ENCODE peak calls at places on chromosomes 7 and 10, in eight cellular contexts. One of them, this sample, is unnamed. For H3K4me1, the result is how much of the 10 kb centered on the place peaks cover.

GRCh38 chr7:88167223-88167622 is 52.6 kb downstream of the SRI start:
- DNase-seq in endothelial cell of umbilical vein: no peak
- DNase-seq in transverse colon: no peak
- DNase-seq in Panc1: no peak
- DNase-seq in spleen: no peak
- DNase-seq in K562: no peak
- DNase-seq in GM23338: no peak
- DNase-seq in sigmoid colon: no peak
- DNase-seq in this sample: no peak

GRCh38 chr10:89421018-89421476 is 6.7 kb downstream of the IFIT5 start:
- DNase-seq in endothelial cell of umbilical vein: no peak
- DNase-seq in transverse colon: no peak
- DNase-seq in Panc1: no peak
- DNase-seq in spleen: no peak
- DNase-seq in K562: no peak
- DNase-seq in GM23338: no peak
- DNase-seq in sigmoid colon: no peak
- DNase-seq in this sample: no peak

GRCh38 chr7:114432627-114433026 is 18.0 kb downstream of the FOXP2 start:
- DNase-seq in endothelial cell of umbilical vein: no peak
- DNase-seq in transverse colon: no peak
- DNase-seq in Panc1: no peak
- DNase-seq in spleen: no peak
- DNase-seq in K562: no peak
- DNase-seq in GM23338: no peak
- DNase-seq in sigmoid colon: no peak
- DNase-seq in this sample: no peak

GRCh38 chr10:3404381-3404780 is 231.8 kb upstream of the PITRM1 start:
- DNase-seq in endothelial cell of umbilical vein: no peak
- DNase-seq in transverse colon: no peak
- DNase-seq in Panc1: no peak
- DNase-seq in spleen: peak
- DNase-seq in K562: no peak
- DNase-seq in GM23338: no peak
- DNase-seq in sigmoid colon: no peak
- DNase-seq in this sample: no peak

GRCh38 chr10:52757777-52758176 is 14.8 kb downstream of the MBL2 start:
- DNase-seq in endothelial cell of umbilical vein: no peak
- DNase-seq in transverse colon: no peak
- DNase-seq in Panc1: no peak
- DNase-seq in spleen: no peak
- DNase-seq in K562: no peak
- DNase-seq in GM23338: no peak
- DNase-seq in sigmoid colon: no peak
- DNase-seq in this sample: no peak

GRCh38 chr7:47521041-47521795 is 60.7 kb downstream of the TNS3 start:
- DNase-seq in endothelial cell of umbilical vein: no peak
- DNase-seq in transverse colon: no peak
- DNase-seq in Panc1: no peak
- DNase-seq in spleen: peak
- DNase-seq in K562: no peak
- DNase-seq in GM23338: peak
- DNase-seq in sigmoid colon: no peak
- DNase-seq in this sample: no peak

GRCh38 chr7:81161459-81162075 is 242.7 kb upstream of the SEMA3C start:
- DNase-seq in endothelial cell of umbilical vein: no peak
- DNase-seq in transverse colon: no peak
- DNase-seq in Panc1: no peak
- DNase-seq in spleen: no peak
- DNase-seq in K562: peak
- DNase-seq in GM23338: no peak
- DNase-seq in sigmoid colon: peak
- DNase-seq in this sample: no peak

GRCh38 chr10:35025916-35026315 is 64.2 kb downstream of the CUL2 start:
- DNase-seq in endothelial cell of umbilical vein: no peak
- DNase-seq in transverse colon: no peak
- DNase-seq in Panc1: no peak
- DNase-seq in spleen: no peak
- DNase-seq in K562: no peak
- DNase-seq in GM23338: no peak
- DNase-seq in sigmoid colon: no peak
- DNase-seq in this sample: no peak

GRCh38 chr10:34815174-34816066 is at the start of gene PARD3:
- DNase-seq in endothelial cell of umbilical vein: peak
- DNase-seq in transverse colon: peak
- DNase-seq in Panc1: no peak
- DNase-seq in spleen: peak
- DNase-seq in K562: peak
- DNase-seq in GM23338: peak
- DNase-seq in sigmoid colon: peak
- DNase-seq in this sample: peak

GRCh38 chr7:1928555-1929348 is 258.7 kb downstream of the ELFN1 start:
- DNase-seq in endothelial cell of umbilical vein: no peak
- DNase-seq in transverse colon: peak
- DNase-seq in Panc1: no peak
- DNase-seq in spleen: peak
- DNase-seq in K562: no peak
- DNase-seq in GM23338: no peak
- DNase-seq in sigmoid colon: no peak
- DNase-seq in this sample: peak

GRCh38 chr7:20784311-20785210 is 2.1 kb downstream of the SP8 start:
- DNase-seq in endothelial cell of umbilical vein: peak
- DNase-seq in transverse colon: no peak
- DNase-seq in Panc1: no peak
- DNase-seq in spleen: no peak
- DNase-seq in K562: no peak
- DNase-seq in GM23338: peak
- DNase-seq in sigmoid colon: no peak
- DNase-seq in this sample: no peak

DNA sequence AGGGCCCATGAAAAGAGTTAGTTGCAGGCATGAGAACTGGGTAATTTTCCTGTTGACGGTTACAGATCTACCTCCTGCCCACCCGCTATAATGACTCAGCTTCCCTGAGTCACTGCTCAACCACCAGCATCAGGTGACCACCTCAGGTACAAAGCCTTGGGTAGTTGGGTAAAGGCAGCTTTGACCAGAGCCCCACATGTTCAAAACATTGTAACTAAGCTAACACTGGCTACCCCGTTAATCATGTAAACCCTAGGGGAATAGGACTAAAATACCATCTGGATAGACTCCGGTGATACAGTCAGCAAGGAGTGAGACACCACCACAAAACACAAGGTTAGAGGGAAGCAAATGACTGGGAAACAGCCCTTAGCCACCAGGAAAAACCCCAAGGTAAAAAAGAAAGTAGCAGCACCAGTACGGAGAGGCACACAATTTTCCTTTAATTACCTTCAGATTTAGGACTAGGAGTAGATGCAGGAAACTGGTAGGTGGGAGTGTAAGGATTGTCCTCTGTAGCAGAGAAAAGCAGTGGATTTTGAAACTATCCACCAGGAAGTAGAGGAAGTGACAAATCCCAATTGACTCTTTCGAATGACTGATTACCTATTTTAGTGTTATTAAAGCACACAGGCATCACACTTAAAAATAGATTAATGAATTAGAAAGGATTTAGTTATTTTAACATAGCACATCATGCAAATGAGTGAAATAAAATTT is 103.5 kb upstream of the PDLIM1 start:
- DNase-seq in endothelial cell of umbilical vein: no peak
- DNase-seq in transverse colon: no peak
- DNase-seq in Panc1: no peak
- DNase-seq in spleen: no peak
- DNase-seq in K562: peak
- DNase-seq in GM23338: no peak
- DNase-seq in sigmoid colon: no peak
- DNase-seq in this sample: no peak
- H3K4me1 ChIP-seq in endothelial cell of umbilical vein: under half
- H3K4me1 ChIP-seq in transverse colon: under half
- H3K4me1 ChIP-seq in Panc1: under half
- H3K4me1 ChIP-seq in spleen: under half
- H3K4me1 ChIP-seq in K562: under half
- H3K4me1 ChIP-seq in GM23338: under half
- H3K4me1 ChIP-seq in sigmoid colon: under half
- H3K4me1 ChIP-seq in this sample: under half

DNA sequence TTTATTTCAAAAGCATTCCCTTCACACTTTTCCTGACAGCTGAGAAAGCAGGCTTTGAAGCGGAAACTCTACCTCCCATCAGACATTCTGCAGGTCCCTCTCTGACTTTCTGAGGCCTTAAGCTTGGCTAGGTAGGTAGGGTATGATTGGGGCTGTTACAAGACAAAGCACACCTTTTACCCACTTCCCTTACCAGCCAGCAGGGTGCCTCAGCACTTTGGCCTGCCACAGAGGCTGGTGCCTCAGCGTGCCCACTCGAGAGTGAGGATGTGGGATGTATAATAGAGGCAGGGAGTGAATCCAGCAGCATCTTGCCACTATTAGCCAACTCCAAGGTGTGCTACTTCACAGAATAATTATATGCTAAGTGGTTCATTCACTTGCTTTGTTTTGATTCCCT is 70.3 kb upstream of the PDE1C start:
- DNase-seq in endothelial cell of umbilical vein: no peak
- DNase-seq in transverse colon: no peak
- DNase-seq in Panc1: no peak
- DNase-seq in spleen: no peak
- DNase-seq in K562: no peak
- DNase-seq in GM23338: no peak
- DNase-seq in sigmoid colon: no peak
- DNase-seq in this sample: no peak
- TF ChIP-seq CTCF in endothelial cell of umbilical vein: peak
- TF ChIP-seq CTCF in transverse colon: no peak
- TF ChIP-seq CTCF in Panc1: no peak
- TF ChIP-seq CTCF in spleen: no peak
- TF ChIP-seq CTCF in K562: no peak
- TF ChIP-seq CTCF in GM23338: no peak
- TF ChIP-seq CTCF in sigmoid colon: no peak
- TF ChIP-seq CTCF in this sample: no peak

DNA sequence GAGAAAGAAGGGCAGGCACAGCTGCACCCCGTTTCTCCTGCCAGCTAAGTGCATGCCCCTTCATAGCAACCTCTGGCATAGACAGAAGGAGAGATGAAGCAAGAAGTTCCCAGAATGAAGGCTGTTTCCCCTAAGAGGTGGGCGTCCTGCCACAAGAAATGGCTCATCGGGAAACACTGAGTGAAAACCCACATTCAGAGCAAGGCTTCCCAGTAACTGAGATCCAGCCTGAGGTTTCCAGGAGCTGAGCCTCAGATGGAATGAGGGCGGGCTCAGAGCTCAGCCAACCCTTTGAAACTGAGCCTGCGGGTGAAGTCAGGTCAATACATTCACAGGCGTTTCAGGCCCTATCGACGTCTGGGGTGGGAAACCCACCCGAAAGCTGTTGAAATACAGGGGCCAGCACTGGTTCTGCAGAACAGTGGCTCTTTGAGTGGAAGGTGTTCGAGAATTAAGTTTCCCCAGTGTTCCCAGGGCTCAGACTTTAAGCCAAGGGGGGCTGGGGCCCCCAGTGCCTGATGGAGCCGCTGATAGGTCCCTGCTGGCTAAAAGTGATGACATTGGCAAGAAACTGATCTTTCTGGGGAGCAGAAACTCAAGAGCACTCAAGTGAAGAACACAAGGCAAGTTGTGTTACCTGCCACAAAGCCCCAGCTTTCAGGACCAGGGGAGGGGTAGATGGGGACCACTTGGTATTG is 510.2 kb downstream of the RPS24 start:
- DNase-seq in endothelial cell of umbilical vein: no peak
- DNase-seq in transverse colon: peak
- DNase-seq in Panc1: no peak
- DNase-seq in spleen: no peak
- DNase-seq in K562: no peak
- DNase-seq in GM23338: no peak
- DNase-seq in sigmoid colon: peak
- DNase-seq in this sample: peak
- TF ChIP-seq POLR2AphosphoS5 in endothelial cell of umbilical vein: no peak
- TF ChIP-seq POLR2AphosphoS5 in transverse colon: peak
- TF ChIP-seq POLR2AphosphoS5 in Panc1: no peak
- TF ChIP-seq POLR2AphosphoS5 in spleen: no peak
- TF ChIP-seq POLR2AphosphoS5 in K562: no peak
- TF ChIP-seq POLR2AphosphoS5 in GM23338: no peak
- TF ChIP-seq POLR2AphosphoS5 in sigmoid colon: peak
- TF ChIP-seq POLR2AphosphoS5 in this sample: no peak

DNA sequence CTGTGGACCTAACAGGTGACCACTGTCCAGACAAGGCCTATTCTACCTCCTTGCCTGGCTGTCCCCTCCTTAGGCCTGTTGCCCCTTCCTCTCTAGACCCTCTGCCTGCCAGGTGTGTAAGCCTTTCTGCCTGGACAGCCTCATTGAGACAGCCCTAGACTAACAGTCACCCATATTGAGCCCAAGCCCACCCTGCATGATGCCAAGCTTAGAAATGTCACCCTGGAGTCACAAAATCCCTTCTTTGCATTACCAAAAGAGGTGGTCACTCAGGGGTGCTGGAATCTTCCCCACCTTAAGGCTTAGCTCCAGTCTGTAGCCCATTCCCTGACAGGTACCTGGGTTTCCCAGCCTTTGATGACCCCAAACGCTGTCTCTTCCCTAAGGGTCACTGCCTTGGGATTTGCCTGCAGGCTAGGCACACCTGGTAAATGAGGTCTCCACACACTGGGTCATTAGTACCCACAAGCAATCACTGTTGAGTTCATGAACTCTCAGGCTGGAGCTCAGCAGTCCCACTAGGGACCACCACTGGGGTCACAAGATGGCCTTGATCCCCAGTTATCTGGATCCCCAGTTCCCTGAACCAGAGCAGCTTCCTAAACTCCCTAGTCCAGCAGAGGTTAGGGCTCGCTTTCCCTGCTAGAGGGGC is 54.9 kb upstream of the CAMK2B start:
- DNase-seq in endothelial cell of umbilical vein: no peak
- DNase-seq in transverse colon: no peak
- DNase-seq in Panc1: no peak
- DNase-seq in spleen: peak
- DNase-seq in K562: no peak
- DNase-seq in GM23338: no peak
- DNase-seq in sigmoid colon: no peak
- DNase-seq in this sample: no peak
- H3K4me1 ChIP-seq in endothelial cell of umbilical vein: half or more
- H3K4me1 ChIP-seq in transverse colon: under half
- H3K4me1 ChIP-seq in Panc1: under half
- H3K4me1 ChIP-seq in spleen: under half
- H3K4me1 ChIP-seq in K562: under half
- H3K4me1 ChIP-seq in GM23338: under half
- H3K4me1 ChIP-seq in sigmoid colon: under half
- H3K4me1 ChIP-seq in this sample: under half

DNA sequence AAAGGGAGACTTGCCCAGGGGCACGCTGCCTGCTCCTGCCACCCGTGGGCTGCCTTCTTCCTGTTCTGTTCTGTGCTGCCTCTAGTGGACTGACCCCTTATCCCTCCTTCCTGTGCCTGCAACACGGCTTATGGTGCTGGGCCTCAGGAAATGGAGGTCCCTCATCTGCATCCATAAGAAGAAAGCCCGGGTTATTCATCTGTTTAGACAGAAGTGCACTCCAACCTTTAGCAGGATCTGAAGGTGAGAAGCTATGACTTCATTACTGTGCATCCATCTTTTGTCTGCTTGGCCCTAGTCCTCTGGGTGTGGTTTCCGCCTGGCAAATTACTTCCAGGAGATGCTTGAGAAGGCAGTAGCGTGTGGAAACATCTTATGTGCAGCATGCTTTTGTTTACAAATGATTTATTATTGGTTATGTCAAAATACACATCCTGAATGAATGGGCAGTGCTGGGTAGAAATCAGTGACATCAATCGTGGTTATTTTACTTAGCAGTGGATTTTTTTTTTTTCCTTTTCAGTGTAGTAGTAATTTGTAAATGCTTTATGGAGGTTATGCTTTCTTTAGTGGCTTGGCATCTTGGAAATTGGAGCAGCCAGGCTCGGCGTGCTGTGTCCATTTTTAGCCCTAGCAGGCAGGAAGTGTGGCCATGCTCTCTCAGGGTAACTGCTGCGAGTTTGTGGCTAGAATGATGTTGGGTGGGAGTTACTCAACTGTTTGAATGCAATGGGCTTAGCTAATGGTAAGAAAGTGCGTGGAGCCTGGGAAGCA is 12.7 kb downstream of the PTPRE start:
- DNase-seq in endothelial cell of umbilical vein: peak
- DNase-seq in transverse colon: no peak
- DNase-seq in Panc1: no peak
- DNase-seq in spleen: no peak
- DNase-seq in K562: no peak
- DNase-seq in GM23338: peak
- DNase-seq in sigmoid colon: peak
- DNase-seq in this sample: no peak
- TF ChIP-seq CTCF in endothelial cell of umbilical vein: peak
- TF ChIP-seq CTCF in transverse colon: no peak
- TF ChIP-seq CTCF in Panc1: no peak
- TF ChIP-seq CTCF in spleen: no peak
- TF ChIP-seq CTCF in K562: no peak
- TF ChIP-seq CTCF in GM23338: peak
- TF ChIP-seq CTCF in sigmoid colon: no peak
- TF ChIP-seq CTCF in this sample: no peak

This sample was measured in stomach.